ENCODE peak calls at places on chromosome 9, in five cellular contexts. A is aorta, S is iris pigment epithelial cell, K is upper lobe of right lung, F is tibial artery. U is an unnamed sample.

GRCh38 chr9:7979591-7979990 is 180.0 kb upstream of the DMAC1 start:
- DNase-seq in A (no peak), S (no peak), K (no peak), F (no peak), U (no peak)

GRCh38 chr9:27125936-27126335 is 16.9 kb downstream of the TEK start:
- DNase-seq in A (no peak), S (peak), K (no peak), F (no peak), U (no peak)

GRCh38 chr9:110464321-110464720 is 115.2 kb downstream of the SVEP1 start:
- DNase-seq in A (no peak), S (no peak), K (no peak), F (no peak), U (no peak)

GRCh38 chr9:120910643-120911042 is 16.0 kb downstream of the TRAF1 start:
- DNase-seq in A (no peak), S (no peak), K (no peak), F (no peak), U (no peak)

GRCh38 chr9:36337002-36337401 is 63.1 kb downstream of the RNF38 start:
- DNase-seq in A (no peak), S (no peak), K (no peak), F (no peak), U (no peak)

GRCh38 chr9:3475300-3476020 is 50.3 kb downstream of the RFX3 start:
- DNase-seq in A (no peak), S (no peak), K (no peak), F (no peak), U (no peak)

GRCh38 chr9:76817489-76817888 is 53.3 kb downstream of the PCA3 start:
- DNase-seq in A (no peak), S (peak), K (no peak), F (no peak), U (no peak)

GRCh38 chr9:91033802-91034201 is 232.2 kb downstream of the SYK start:
- DNase-seq in A (no peak), S (peak), K (no peak), F (no peak), U (no peak)

GRCh38 chr9:76585487-76586459 is 126.8 kb downstream of the GCNT1 start:
- DNase-seq in A (no peak), S (no peak), K (no peak), F (no peak), U (no peak)

GRCh38 chr9:37187713-37188439 is 67.5 kb downstream of the ZCCHC7 start:
- DNase-seq in A (no peak), S (peak), K (no peak), F (no peak), U (no peak)

GRCh38 chr9:34374905-34375552 is 1.7 kb downstream of the MYORG start:
- DNase-seq in A (no peak), S (no peak), K (no peak), F (no peak), U (no peak)

GRCh38 chr9:9719373-9720112 is 893.3 kb downstream of the PTPRD start:
- DNase-seq in A (no peak), S (no peak), K (no peak), F (no peak), U (no peak)

GRCh38 chr9:111795557-111795839 is 761 bp upstream of the SHOC1 start:
- DNase-seq in A (no peak), S (no peak), K (no peak), F (no peak), U (no peak)

GRCh38 chr9:112037281-112038016 is 137.6 kb downstream of the SUSD1 start:
- DNase-seq in A (no peak), S (peak), K (no peak), F (no peak), U (no peak)

GRCh38 chr9:121289554-121290370 is 21.8 kb downstream of the GSN start:
- DNase-seq in A (peak), S (peak), K (peak), F (no peak), U (no peak)

GRCh38 chr9:121353246-121353975 is 16.6 kb downstream of the STOM start:
- DNase-seq in A (no peak), S (no peak), K (no peak), F (no peak), U (no peak)

GRCh38 chr9:87128844-87129493 is 181.7 kb upstream of the GAS1 start:
- DNase-seq in A (no peak), S (no peak), K (no peak), F (no peak), U (no peak)

GRCh38 chr9:70117835-70118319 is 74.2 kb downstream of the MAMDC2 start:
- DNase-seq in A (no peak), S (peak), K (no peak), F (no peak), U (no peak)

GRCh38 chr9:133004091-133005072 is 25.9 kb downstream of the GFI1B start:
- DNase-seq in A (no peak), S (no peak), K (no peak), F (no peak), U (no peak)

GRCh38 chr9:31908158-31908890 is 476.1 kb upstream of the ACO1 start:
- DNase-seq in A (no peak), S (no peak), K (no peak), F (no peak), U (no peak)

GRCh38 chr9:111232997-111233790 is 96.8 kb downstream of the OR2K2 start:
- DNase-seq in A (no peak), S (no peak), K (no peak), F (no peak), U (no peak)

GRCh38 chr9:976258-976804 is at the start of gene DMRT3:
- DNase-seq in A (no peak), S (no peak), K (no peak), F (no peak), U (no peak)

GRCh38 chr9:127452481-127453092 is 1.3 kb downstream of the LRSAM1 start:
- DNase-seq in A (no peak), S (no peak), K (peak), F (peak), U (no peak)

GRCh38 chr9:109590945-109591344 is 92.8 kb upstream of the PTPN3 start:
- DNase-seq in A (peak), S (no peak), K (no peak), F (peak), U (no peak)

U was measured in type B pancreatic cell.